ENCODE peak calls at places on chromosome 6, in ten cellular contexts. One of them, this sample, is unnamed.

GRCh38 chr6:116405663-116406329 is 35.0 kb downstream of the DSE start:
- DNase-seq in AG08395: no peak
- DNase-seq in nephron progenitor cell: peak; percentile 15
- DNase-seq in NCI-H1930: no peak
- DNase-seq in activated naive CD8-positive, alpha-beta T cell treated with anti-CD3 and anti-CD28 coated beads, Interleukin-2, amount 50 U/mL, for 24 hours: no peak
- DNase-seq in Ammon's horn: no peak
- DNase-seq in PC-3: peak; percentile 61
- DNase-seq in Calu3: peak; percentile 27
- DNase-seq in DMS79: no peak
- DNase-seq in upper lobe of left lung: no peak
- DNase-seq in this sample: no peak

GRCh38 chr6:55980627-55981211 is 105.3 kb upstream of the BMP5 start:
- DNase-seq in AG08395: peak; percentile 42
- DNase-seq in nephron progenitor cell: peak; percentile 46
- DNase-seq in NCI-H1930: no peak
- DNase-seq in activated naive CD8-positive, alpha-beta T cell treated with anti-CD3 and anti-CD28 coated beads, Interleukin-2, amount 50 U/mL, for 24 hours: peak; percentile 2
- DNase-seq in Ammon's horn: peak; percentile 47
- DNase-seq in PC-3: peak; percentile 72
- DNase-seq in Calu3: peak; percentile 46
- DNase-seq in DMS79: peak; percentile 6
- DNase-seq in upper lobe of left lung: no peak
- DNase-seq in this sample: peak; percentile 17

GRCh38 chr6:149614352-149614751 is 34.2 kb downstream of the KATNA1 start:
- DNase-seq in AG08395: no peak
- DNase-seq in nephron progenitor cell: no peak
- DNase-seq in NCI-H1930: no peak
- DNase-seq in activated naive CD8-positive, alpha-beta T cell treated with anti-CD3 and anti-CD28 coated beads, Interleukin-2, amount 50 U/mL, for 24 hours: no peak
- DNase-seq in Ammon's horn: no peak
- DNase-seq in PC-3: no peak
- DNase-seq in Calu3: no peak
- DNase-seq in DMS79: no peak
- DNase-seq in upper lobe of left lung: no peak
- DNase-seq in this sample: no peak

GRCh38 chr6:33170176-33171095 is 21.8 kb downstream of the COL11A2 start:
- DNase-seq in AG08395: no peak
- DNase-seq in nephron progenitor cell: no peak
- DNase-seq in NCI-H1930: no peak
- DNase-seq in activated naive CD8-positive, alpha-beta T cell treated with anti-CD3 and anti-CD28 coated beads, Interleukin-2, amount 50 U/mL, for 24 hours: no peak
- DNase-seq in Ammon's horn: no peak
- DNase-seq in PC-3: no peak
- DNase-seq in Calu3: no peak
- DNase-seq in DMS79: no peak
- DNase-seq in upper lobe of left lung: no peak
- DNase-seq in this sample: no peak

GRCh38 chr6:90284745-90285481 is 11.7 kb downstream of the BACH2 start:
- DNase-seq in AG08395: no peak
- DNase-seq in nephron progenitor cell: peak; percentile 10
- DNase-seq in NCI-H1930: no peak
- DNase-seq in activated naive CD8-positive, alpha-beta T cell treated with anti-CD3 and anti-CD28 coated beads, Interleukin-2, amount 50 U/mL, for 24 hours: no peak
- DNase-seq in Ammon's horn: no peak
- DNase-seq in PC-3: peak; percentile 60
- DNase-seq in Calu3: no peak
- DNase-seq in DMS79: no peak
- DNase-seq in upper lobe of left lung: no peak
- DNase-seq in this sample: peak; percentile 7

GRCh38 chr6:96899599-96899998 is 1.9 kb upstream of the NDUFAF4 start:
- DNase-seq in AG08395: no peak
- DNase-seq in nephron progenitor cell: no peak
- DNase-seq in NCI-H1930: no peak
- DNase-seq in activated naive CD8-positive, alpha-beta T cell treated with anti-CD3 and anti-CD28 coated beads, Interleukin-2, amount 50 U/mL, for 24 hours: no peak
- DNase-seq in Ammon's horn: no peak
- DNase-seq in PC-3: no peak
- DNase-seq in Calu3: no peak
- DNase-seq in DMS79: no peak
- DNase-seq in upper lobe of left lung: no peak
- DNase-seq in this sample: no peak

GRCh38 chr6:167730441-167730840 is 96.3 kb upstream of the AFDN start:
- DNase-seq in AG08395: no peak
- DNase-seq in nephron progenitor cell: no peak
- DNase-seq in NCI-H1930: no peak
- DNase-seq in activated naive CD8-positive, alpha-beta T cell treated with anti-CD3 and anti-CD28 coated beads, Interleukin-2, amount 50 U/mL, for 24 hours: no peak
- DNase-seq in Ammon's horn: no peak
- DNase-seq in PC-3: no peak
- DNase-seq in Calu3: no peak
- DNase-seq in DMS79: no peak
- DNase-seq in upper lobe of left lung: no peak
- DNase-seq in this sample: no peak

GRCh38 chr6:170096803-170097504 is 193.9 kb downstream of the DLL1 start:
- DNase-seq in AG08395: no peak
- DNase-seq in nephron progenitor cell: no peak
- DNase-seq in NCI-H1930: no peak
- DNase-seq in activated naive CD8-positive, alpha-beta T cell treated with anti-CD3 and anti-CD28 coated beads, Interleukin-2, amount 50 U/mL, for 24 hours: no peak
- DNase-seq in Ammon's horn: no peak
- DNase-seq in PC-3: no peak
- DNase-seq in Calu3: no peak
- DNase-seq in DMS79: no peak
- DNase-seq in upper lobe of left lung: peak; percentile 18
- DNase-seq in this sample: no peak

GRCh38 chr6:138289739-138290138 is 71.4 kb upstream of the PBOV1 start:
- DNase-seq in AG08395: no peak
- DNase-seq in nephron progenitor cell: peak; percentile 25
- DNase-seq in NCI-H1930: no peak
- DNase-seq in activated naive CD8-positive, alpha-beta T cell treated with anti-CD3 and anti-CD28 coated beads, Interleukin-2, amount 50 U/mL, for 24 hours: peak; percentile 6
- DNase-seq in Ammon's horn: no peak
- DNase-seq in PC-3: peak; percentile 9
- DNase-seq in Calu3: peak; percentile 45
- DNase-seq in DMS79: peak; percentile 86
- DNase-seq in upper lobe of left lung: no peak
- DNase-seq in this sample: no peak

GRCh38 chr6:109892451-109893435 is 85.4 kb upstream of the GPR6 start:
- DNase-seq in AG08395: no peak
- DNase-seq in nephron progenitor cell: no peak
- DNase-seq in NCI-H1930: no peak
- DNase-seq in activated naive CD8-positive, alpha-beta T cell treated with anti-CD3 and anti-CD28 coated beads, Interleukin-2, amount 50 U/mL, for 24 hours: no peak
- DNase-seq in Ammon's horn: no peak
- DNase-seq in PC-3: peak; percentile 92
- DNase-seq in Calu3: peak; percentile 86
- DNase-seq in DMS79: peak; percentile 84
- DNase-seq in upper lobe of left lung: peak; percentile 64
- DNase-seq in this sample: no peak

GRCh38 chr6:8215631-8216030 is 113.3 kb upstream of the EEF1E1 start:
- DNase-seq in AG08395: peak; percentile 29
- DNase-seq in nephron progenitor cell: no peak
- DNase-seq in NCI-H1930: no peak
- DNase-seq in activated naive CD8-positive, alpha-beta T cell treated with anti-CD3 and anti-CD28 coated beads, Interleukin-2, amount 50 U/mL, for 24 hours: no peak
- DNase-seq in Ammon's horn: no peak
- DNase-seq in PC-3: peak; percentile 35
- DNase-seq in Calu3: no peak
- DNase-seq in DMS79: no peak
- DNase-seq in upper lobe of left lung: no peak
- DNase-seq in this sample: no peak

GRCh38 chr6:45640081-45640491 is 262.4 kb upstream of the SUPT3H start:
- DNase-seq in AG08395: peak; percentile 82
- DNase-seq in nephron progenitor cell: no peak
- DNase-seq in NCI-H1930: no peak
- DNase-seq in activated naive CD8-positive, alpha-beta T cell treated with anti-CD3 and anti-CD28 coated beads, Interleukin-2, amount 50 U/mL, for 24 hours: no peak
- DNase-seq in Ammon's horn: no peak
- DNase-seq in PC-3: peak; percentile 58
- DNase-seq in Calu3: no peak
- DNase-seq in DMS79: no peak
- DNase-seq in upper lobe of left lung: no peak
- DNase-seq in this sample: no peak

GRCh38 chr6:74597266-74597665 is 608.6 kb downstream of the COL12A1 start:
- DNase-seq in AG08395: peak; percentile 34
- DNase-seq in nephron progenitor cell: no peak
- DNase-seq in NCI-H1930: no peak
- DNase-seq in activated naive CD8-positive, alpha-beta T cell treated with anti-CD3 and anti-CD28 coated beads, Interleukin-2, amount 50 U/mL, for 24 hours: no peak
- DNase-seq in Ammon's horn: no peak
- DNase-seq in PC-3: peak; percentile 13
- DNase-seq in Calu3: no peak
- DNase-seq in DMS79: no peak
- DNase-seq in upper lobe of left lung: no peak
- DNase-seq in this sample: no peak

GRCh38 chr6:30683980-30684338 is 2.5 kb downstream of the PPP1R18 start:
- DNase-seq in AG08395: no peak
- DNase-seq in nephron progenitor cell: no peak
- DNase-seq in NCI-H1930: no peak
- DNase-seq in activated naive CD8-positive, alpha-beta T cell treated with anti-CD3 and anti-CD28 coated beads, Interleukin-2, amount 50 U/mL, for 24 hours: no peak
- DNase-seq in Ammon's horn: no peak
- DNase-seq in PC-3: no peak
- DNase-seq in Calu3: no peak
- DNase-seq in DMS79: no peak
- DNase-seq in upper lobe of left lung: no peak
- DNase-seq in this sample: no peak

GRCh38 chr6:136609878-136610706 is 59.9 kb upstream of the MAP7 start:
- DNase-seq in AG08395: peak; percentile 95
- DNase-seq in nephron progenitor cell: no peak
- DNase-seq in NCI-H1930: no peak
- DNase-seq in activated naive CD8-positive, alpha-beta T cell treated with anti-CD3 and anti-CD28 coated beads, Interleukin-2, amount 50 U/mL, for 24 hours: no peak
- DNase-seq in Ammon's horn: peak; percentile 12
- DNase-seq in PC-3: peak; percentile 96
- DNase-seq in Calu3: peak; percentile 65
- DNase-seq in DMS79: no peak
- DNase-seq in upper lobe of left lung: peak; percentile 84
- DNase-seq in this sample: no peak

GRCh38 chr6:152130441-152130840 is 323.0 kb downstream of the ESR1 start:
- DNase-seq in AG08395: peak; percentile 40
- DNase-seq in nephron progenitor cell: no peak
- DNase-seq in NCI-H1930: no peak
- DNase-seq in activated naive CD8-positive, alpha-beta T cell treated with anti-CD3 and anti-CD28 coated beads, Interleukin-2, amount 50 U/mL, for 24 hours: no peak
- DNase-seq in Ammon's horn: no peak
- DNase-seq in PC-3: peak; percentile 26
- DNase-seq in Calu3: no peak
- DNase-seq in DMS79: no peak
- DNase-seq in upper lobe of left lung: no peak
- DNase-seq in this sample: no peak

GRCh38 chr6:157221049-157221816 is 102.1 kb downstream of the TMEM242 start:
- DNase-seq in AG08395: peak; percentile 92
- DNase-seq in nephron progenitor cell: peak; percentile 82
- DNase-seq in NCI-H1930: peak; percentile 32
- DNase-seq in activated naive CD8-positive, alpha-beta T cell treated with anti-CD3 and anti-CD28 coated beads, Interleukin-2, amount 50 U/mL, for 24 hours: peak; percentile 89
- DNase-seq in Ammon's horn: peak; percentile 71
- DNase-seq in PC-3: peak; percentile 90
- DNase-seq in Calu3: peak; percentile 93
- DNase-seq in DMS79: no peak
- DNase-seq in upper lobe of left lung: peak; percentile 87
- DNase-seq in this sample: peak; percentile 53

GRCh38 chr6:111199935-111200822 is 112.9 kb downstream of the SLC16A10 start:
- DNase-seq in AG08395: no peak
- DNase-seq in nephron progenitor cell: no peak
- DNase-seq in NCI-H1930: no peak
- DNase-seq in activated naive CD8-positive, alpha-beta T cell treated with anti-CD3 and anti-CD28 coated beads, Interleukin-2, amount 50 U/mL, for 24 hours: no peak
- DNase-seq in Ammon's horn: no peak
- DNase-seq in PC-3: no peak
- DNase-seq in Calu3: no peak
- DNase-seq in DMS79: no peak
- DNase-seq in upper lobe of left lung: no peak
- DNase-seq in this sample: no peak

GRCh38 chr6:151137441-151137984 is 102.3 kb upstream of the AKAP12 start:
- DNase-seq in AG08395: no peak
- DNase-seq in nephron progenitor cell: no peak
- DNase-seq in NCI-H1930: no peak
- DNase-seq in activated naive CD8-positive, alpha-beta T cell treated with anti-CD3 and anti-CD28 coated beads, Interleukin-2, amount 50 U/mL, for 24 hours: no peak
- DNase-seq in Ammon's horn: no peak
- DNase-seq in PC-3: peak; percentile 53
- DNase-seq in Calu3: no peak
- DNase-seq in DMS79: no peak
- DNase-seq in upper lobe of left lung: no peak
- DNase-seq in this sample: peak; percentile 50

GRCh38 chr6:19322691-19323470 is 514.3 kb upstream of the ID4 start:
- DNase-seq in AG08395: no peak
- DNase-seq in nephron progenitor cell: no peak
- DNase-seq in NCI-H1930: no peak
- DNase-seq in activated naive CD8-positive, alpha-beta T cell treated with anti-CD3 and anti-CD28 coated beads, Interleukin-2, amount 50 U/mL, for 24 hours: no peak
- DNase-seq in Ammon's horn: no peak
- DNase-seq in PC-3: peak; percentile 48
- DNase-seq in Calu3: no peak
- DNase-seq in DMS79: no peak
- DNase-seq in upper lobe of left lung: no peak
- DNase-seq in this sample: no peak

GRCh38 chr6:1554881-1555569 is 54.7 kb upstream of the FOXC1 start:
- DNase-seq in AG08395: peak; percentile 93
- DNase-seq in nephron progenitor cell: no peak
- DNase-seq in NCI-H1930: no peak
- DNase-seq in activated naive CD8-positive, alpha-beta T cell treated with anti-CD3 and anti-CD28 coated beads, Interleukin-2, amount 50 U/mL, for 24 hours: peak; percentile 67
- DNase-seq in Ammon's horn: peak; percentile 71
- DNase-seq in PC-3: peak; percentile 46
- DNase-seq in Calu3: peak; percentile 61
- DNase-seq in DMS79: no peak
- DNase-seq in upper lobe of left lung: peak; percentile 66
- DNase-seq in this sample: peak; percentile 75

GRCh38 chr6:157550114-157550989 is 169.4 kb downstream of the ZDHHC14 start:
- DNase-seq in AG08395: no peak
- DNase-seq in nephron progenitor cell: no peak
- DNase-seq in NCI-H1930: no peak
- DNase-seq in activated naive CD8-positive, alpha-beta T cell treated with anti-CD3 and anti-CD28 coated beads, Interleukin-2, amount 50 U/mL, for 24 hours: peak; percentile 27
- DNase-seq in Ammon's horn: no peak
- DNase-seq in PC-3: no peak
- DNase-seq in Calu3: no peak
- DNase-seq in DMS79: no peak
- DNase-seq in upper lobe of left lung: no peak
- DNase-seq in this sample: no peak

GRCh38 chr6:99614430-99615161 is 8.0 kb downstream of the PRDM13 start:
- DNase-seq in AG08395: no peak
- DNase-seq in nephron progenitor cell: peak; percentile 58
- DNase-seq in NCI-H1930: peak; percentile 78
- DNase-seq in activated naive CD8-positive, alpha-beta T cell treated with anti-CD3 and anti-CD28 coated beads, Interleukin-2, amount 50 U/mL, for 24 hours: peak; percentile 27
- DNase-seq in Ammon's horn: no peak
- DNase-seq in PC-3: no peak
- DNase-seq in Calu3: peak; percentile 37
- DNase-seq in DMS79: no peak
- DNase-seq in upper lobe of left lung: no peak
- DNase-seq in this sample: no peak